ENCODE peak calls at places on chromosomes 5 and 9, in six cellular contexts. One of them, this sample, is unnamed.

GRCh38 chr9:121399883-121400607 is 30.0 kb upstream of the STOM start:
- DNase-seq in activated CD8-positive, alpha-beta T cell treated with anti-CD3 and anti-CD28 coated beads for 36 hours: no peak
- DNase-seq in iPS-NIHi11: peak
- DNase-seq in left ventricle myocardium superior: no peak
- DNase-seq in upper lobe of right lung: no peak
- DNase-seq in GM12864: peak
- DNase-seq in this sample: peak

GRCh38 chr5:163841-164240 is 27.5 kb upstream of the LRRC14B start:
- DNase-seq in activated CD8-positive, alpha-beta T cell treated with anti-CD3 and anti-CD28 coated beads for 36 hours: no peak
- DNase-seq in iPS-NIHi11: no peak
- DNase-seq in left ventricle myocardium superior: no peak
- DNase-seq in upper lobe of right lung: no peak
- DNase-seq in GM12864: no peak
- DNase-seq in this sample: no peak

GRCh38 chr5:141875795-141876627 is 2.2 kb downstream of the PCDH1 start:
- DNase-seq in activated CD8-positive, alpha-beta T cell treated with anti-CD3 and anti-CD28 coated beads for 36 hours: no peak
- DNase-seq in iPS-NIHi11: no peak
- DNase-seq in left ventricle myocardium superior: peak
- DNase-seq in upper lobe of right lung: peak
- DNase-seq in GM12864: no peak
- DNase-seq in this sample: peak

GRCh38 chr5:42745426-42745825 is 11.2 kb upstream of the CCDC152 start:
- DNase-seq in activated CD8-positive, alpha-beta T cell treated with anti-CD3 and anti-CD28 coated beads for 36 hours: peak
- DNase-seq in iPS-NIHi11: peak
- DNase-seq in left ventricle myocardium superior: no peak
- DNase-seq in upper lobe of right lung: no peak
- DNase-seq in GM12864: no peak
- DNase-seq in this sample: no peak

GRCh38 chr9:93958121-93958874 is 3.1 kb upstream of the BARX1 start:
- DNase-seq in activated CD8-positive, alpha-beta T cell treated with anti-CD3 and anti-CD28 coated beads for 36 hours: peak
- DNase-seq in iPS-NIHi11: no peak
- DNase-seq in left ventricle myocardium superior: no peak
- DNase-seq in upper lobe of right lung: peak
- DNase-seq in GM12864: no peak
- DNase-seq in this sample: no peak

GRCh38 chr5:10607666-10608442 is 44.0 kb downstream of the ANKRD33B start:
- DNase-seq in activated CD8-positive, alpha-beta T cell treated with anti-CD3 and anti-CD28 coated beads for 36 hours: peak
- DNase-seq in iPS-NIHi11: no peak
- DNase-seq in left ventricle myocardium superior: peak
- DNase-seq in upper lobe of right lung: no peak
- DNase-seq in GM12864: peak
- DNase-seq in this sample: no peak

GRCh38 chr5:68898961-68899471 is 194.8 kb upstream of the SLC30A5 start:
- DNase-seq in activated CD8-positive, alpha-beta T cell treated with anti-CD3 and anti-CD28 coated beads for 36 hours: no peak
- DNase-seq in iPS-NIHi11: peak
- DNase-seq in left ventricle myocardium superior: no peak
- DNase-seq in upper lobe of right lung: no peak
- DNase-seq in GM12864: no peak
- DNase-seq in this sample: no peak

GRCh38 chr5:139155333-139155732 is 42.8 kb downstream of the SIL1 start:
- DNase-seq in activated CD8-positive, alpha-beta T cell treated with anti-CD3 and anti-CD28 coated beads for 36 hours: no peak
- DNase-seq in iPS-NIHi11: no peak
- DNase-seq in left ventricle myocardium superior: no peak
- DNase-seq in upper lobe of right lung: no peak
- DNase-seq in GM12864: no peak
- DNase-seq in this sample: no peak

GRCh38 chr5:112583166-112583565 is 154.5 kb upstream of the APC start:
- DNase-seq in activated CD8-positive, alpha-beta T cell treated with anti-CD3 and anti-CD28 coated beads for 36 hours: no peak
- DNase-seq in iPS-NIHi11: no peak
- DNase-seq in left ventricle myocardium superior: no peak
- DNase-seq in upper lobe of right lung: no peak
- DNase-seq in GM12864: no peak
- DNase-seq in this sample: no peak

GRCh38 chr5:173764321-173765029 is 123.7 kb upstream of the CPEB4 start:
- DNase-seq in activated CD8-positive, alpha-beta T cell treated with anti-CD3 and anti-CD28 coated beads for 36 hours: no peak
- DNase-seq in iPS-NIHi11: peak
- DNase-seq in left ventricle myocardium superior: peak
- DNase-seq in upper lobe of right lung: peak
- DNase-seq in GM12864: no peak
- DNase-seq in this sample: peak

GRCh38 chr5:133876266-133876665 is 92.2 kb downstream of the C5orf15 start:
- DNase-seq in activated CD8-positive, alpha-beta T cell treated with anti-CD3 and anti-CD28 coated beads for 36 hours: no peak
- DNase-seq in iPS-NIHi11: no peak
- DNase-seq in left ventricle myocardium superior: no peak
- DNase-seq in upper lobe of right lung: peak
- DNase-seq in GM12864: no peak
- DNase-seq in this sample: no peak

GRCh38 chr5:62466228-62466627 is 53.7 kb downstream of the IPO11 start:
- DNase-seq in activated CD8-positive, alpha-beta T cell treated with anti-CD3 and anti-CD28 coated beads for 36 hours: no peak
- DNase-seq in iPS-NIHi11: no peak
- DNase-seq in left ventricle myocardium superior: no peak
- DNase-seq in upper lobe of right lung: no peak
- DNase-seq in GM12864: no peak
- DNase-seq in this sample: no peak

GRCh38 chr5:59246470-59247250 is 646.9 kb downstream of the PDE4D start:
- DNase-seq in activated CD8-positive, alpha-beta T cell treated with anti-CD3 and anti-CD28 coated beads for 36 hours: no peak
- DNase-seq in iPS-NIHi11: no peak
- DNase-seq in left ventricle myocardium superior: no peak
- DNase-seq in upper lobe of right lung: no peak
- DNase-seq in GM12864: no peak
- DNase-seq in this sample: no peak

GRCh38 chr5:69493235-69493925 is 790 bp downstream of the OCLN start:
- DNase-seq in activated CD8-positive, alpha-beta T cell treated with anti-CD3 and anti-CD28 coated beads for 36 hours: peak
- DNase-seq in iPS-NIHi11: peak
- DNase-seq in left ventricle myocardium superior: peak
- DNase-seq in upper lobe of right lung: peak
- DNase-seq in GM12864: no peak
- DNase-seq in this sample: peak

GRCh38 chr9:90033030-90033650 is 428.3 kb downstream of the GADD45G start:
- DNase-seq in activated CD8-positive, alpha-beta T cell treated with anti-CD3 and anti-CD28 coated beads for 36 hours: no peak
- DNase-seq in iPS-NIHi11: no peak
- DNase-seq in left ventricle myocardium superior: no peak
- DNase-seq in upper lobe of right lung: no peak
- DNase-seq in GM12864: no peak
- DNase-seq in this sample: no peak

GRCh38 chr9:90142580-90142979 is 500.0 kb downstream of the DIRAS2 start:
- DNase-seq in activated CD8-positive, alpha-beta T cell treated with anti-CD3 and anti-CD28 coated beads for 36 hours: peak
- DNase-seq in iPS-NIHi11: peak
- DNase-seq in left ventricle myocardium superior: no peak
- DNase-seq in upper lobe of right lung: no peak
- DNase-seq in GM12864: peak
- DNase-seq in this sample: no peak

GRCh38 chr5:172051643-172052362 is 45.4 kb upstream of the FBXW11 start:
- DNase-seq in activated CD8-positive, alpha-beta T cell treated with anti-CD3 and anti-CD28 coated beads for 36 hours: no peak
- DNase-seq in iPS-NIHi11: no peak
- DNase-seq in left ventricle myocardium superior: no peak
- DNase-seq in upper lobe of right lung: no peak
- DNase-seq in GM12864: no peak
- DNase-seq in this sample: no peak

GRCh38 chr5:77910789-77911188 is 134.7 kb upstream of the TBCA start:
- DNase-seq in activated CD8-positive, alpha-beta T cell treated with anti-CD3 and anti-CD28 coated beads for 36 hours: no peak
- DNase-seq in iPS-NIHi11: no peak
- DNase-seq in left ventricle myocardium superior: no peak
- DNase-seq in upper lobe of right lung: no peak
- DNase-seq in GM12864: no peak
- DNase-seq in this sample: no peak

GRCh38 chr9:88777498-88778312 is 213.6 kb upstream of the S1PR3 start:
- DNase-seq in activated CD8-positive, alpha-beta T cell treated with anti-CD3 and anti-CD28 coated beads for 36 hours: no peak
- DNase-seq in iPS-NIHi11: no peak
- DNase-seq in left ventricle myocardium superior: peak
- DNase-seq in upper lobe of right lung: no peak
- DNase-seq in GM12864: no peak
- DNase-seq in this sample: no peak

GRCh38 chr5:137782055-137782454 is 27.9 kb upstream of the HNRNPA0 start:
- DNase-seq in activated CD8-positive, alpha-beta T cell treated with anti-CD3 and anti-CD28 coated beads for 36 hours: no peak
- DNase-seq in iPS-NIHi11: no peak
- DNase-seq in left ventricle myocardium superior: no peak
- DNase-seq in upper lobe of right lung: no peak
- DNase-seq in GM12864: no peak
- DNase-seq in this sample: no peak

GRCh38 chr9:106333487-106333886 is 529.5 kb upstream of the ZNF462 start:
- DNase-seq in activated CD8-positive, alpha-beta T cell treated with anti-CD3 and anti-CD28 coated beads for 36 hours: no peak
- DNase-seq in iPS-NIHi11: no peak
- DNase-seq in left ventricle myocardium superior: no peak
- DNase-seq in upper lobe of right lung: no peak
- DNase-seq in GM12864: no peak
- DNase-seq in this sample: no peak

GRCh38 chr9:94182532-94182931 is 76.6 kb upstream of the ZNF169 start:
- DNase-seq in activated CD8-positive, alpha-beta T cell treated with anti-CD3 and anti-CD28 coated beads for 36 hours: no peak
- DNase-seq in iPS-NIHi11: no peak
- DNase-seq in left ventricle myocardium superior: no peak
- DNase-seq in upper lobe of right lung: no peak
- DNase-seq in GM12864: no peak
- DNase-seq in this sample: no peak

GRCh38 chr5:134101686-134102439 is 12.6 kb upstream of the TCF7 start:
- DNase-seq in activated CD8-positive, alpha-beta T cell treated with anti-CD3 and anti-CD28 coated beads for 36 hours: peak
- DNase-seq in iPS-NIHi11: peak
- DNase-seq in left ventricle myocardium superior: peak
- DNase-seq in upper lobe of right lung: peak
- DNase-seq in GM12864: no peak
- DNase-seq in this sample: peak

GRCh38 chr5:147688965-147689364 is 93.6 kb downstream of the JAKMIP2 start:
- DNase-seq in activated CD8-positive, alpha-beta T cell treated with anti-CD3 and anti-CD28 coated beads for 36 hours: no peak
- DNase-seq in iPS-NIHi11: no peak
- DNase-seq in left ventricle myocardium superior: no peak
- DNase-seq in upper lobe of right lung: no peak
- DNase-seq in GM12864: no peak
- DNase-seq in this sample: no peak

GRCh38 chr9:27395484-27395921 is 98.6 kb upstream of the EQTN start:
- DNase-seq in activated CD8-positive, alpha-beta T cell treated with anti-CD3 and anti-CD28 coated beads for 36 hours: no peak
- DNase-seq in iPS-NIHi11: no peak
- DNase-seq in left ventricle myocardium superior: no peak
- DNase-seq in upper lobe of right lung: no peak
- DNase-seq in GM12864: no peak
- DNase-seq in this sample: no peak

GRCh38 chr5:96434201-96434645 is 1.2 kb upstream of the PCSK1 start:
- DNase-seq in activated CD8-positive, alpha-beta T cell treated with anti-CD3 and anti-CD28 coated beads for 36 hours: peak
- DNase-seq in iPS-NIHi11: peak
- DNase-seq in left ventricle myocardium superior: peak
- DNase-seq in upper lobe of right lung: peak
- DNase-seq in GM12864: no peak
- DNase-seq in this sample: peak

GRCh38 chr5:10355071-10355889 is 1.8 kb downstream of the MARCHF6 start:
- DNase-seq in activated CD8-positive, alpha-beta T cell treated with anti-CD3 and anti-CD28 coated beads for 36 hours: peak
- DNase-seq in iPS-NIHi11: no peak
- DNase-seq in left ventricle myocardium superior: no peak
- DNase-seq in upper lobe of right lung: no peak
- DNase-seq in GM12864: peak
- DNase-seq in this sample: no peak

GRCh38 chr9:112784020-112784788 is 33.6 kb downstream of the SNX30 start:
- DNase-seq in activated CD8-positive, alpha-beta T cell treated with anti-CD3 and anti-CD28 coated beads for 36 hours: no peak
- DNase-seq in iPS-NIHi11: peak
- DNase-seq in left ventricle myocardium superior: no peak
- DNase-seq in upper lobe of right lung: no peak
- DNase-seq in GM12864: no peak
- DNase-seq in this sample: no peak

GRCh38 chr9:14245901-14246525 is 67.9 kb downstream of the NFIB start:
- DNase-seq in activated CD8-positive, alpha-beta T cell treated with anti-CD3 and anti-CD28 coated beads for 36 hours: no peak
- DNase-seq in iPS-NIHi11: no peak
- DNase-seq in left ventricle myocardium superior: no peak
- DNase-seq in upper lobe of right lung: no peak
- DNase-seq in GM12864: no peak
- DNase-seq in this sample: no peak